ENCODE peak calls at places on chromosomes 4 and X, in nine cellular contexts. Z is G401, N is H4, C is LoVo, W is non-pigmented ciliary epithelial cell, M is SHP77 treated with DMSO at 0.1 percent for 48 hours, R is Kasumi-1, P is type B pancreatic cell, X is mucosa of gallbladder. H is an unnamed sample.

GRCh38 chrX:11953615-11954014 is 184.7 kb upstream of the FRMPD4 start:
- DNase-seq in Z (no peak), N (no peak), C (no peak), W (peak), M (no peak), R (no peak), P (no peak), X (no peak), H (peak)

GRCh38 chr4:20456416-20456815 is 204.7 kb downstream of the SLIT2 start:
- DNase-seq in Z (no peak), N (no peak), C (no peak), W (no peak), M (no peak), R (no peak), P (no peak), X (no peak), H (no peak)

GRCh38 chrX:103175944-103176753 is 38.8 kb upstream of the BEX4 start:
- DNase-seq in Z (peak), N (peak), C (peak), W (no peak), M (no peak), R (peak), P (no peak), X (peak), H (peak)

GRCh38 chrX:147069926-147070325 is 255.4 kb upstream of the CXorf51A start:
- DNase-seq in Z (no peak), N (peak), C (no peak), W (no peak), M (no peak), R (no peak), P (no peak), X (no peak), H (no peak)

GRCh38 chrX:140510306-140510676 is 5.4 kb upstream of the SOX3 start:
- DNase-seq in Z (no peak), N (no peak), C (no peak), W (no peak), M (no peak), R (no peak), P (no peak), X (no peak), H (no peak)

GRCh38 chrX:46953597-46953996 is 41.4 kb downstream of the JADE3 start:
- DNase-seq in Z (no peak), N (no peak), C (peak), W (no peak), M (no peak), R (peak), P (no peak), X (no peak), H (no peak)

GRCh38 chr4:70564033-70564432 is 28.0 kb upstream of the AMBN start:
- DNase-seq in Z (no peak), N (no peak), C (no peak), W (no peak), M (peak), R (no peak), P (no peak), X (peak), H (no peak)

GRCh38 chr4:87235020-87235671 is 14.7 kb upstream of the KLHL8 start:
- DNase-seq in Z (peak), N (no peak), C (no peak), W (no peak), M (no peak), R (no peak), P (no peak), X (no peak), H (no peak)

GRCh38 chrX:116873678-116874077 is 410.9 kb upstream of the CT83 start:
- DNase-seq in Z (no peak), N (peak), C (no peak), W (no peak), M (no peak), R (no peak), P (no peak), X (no peak), H (peak)

GRCh38 chrX:140572724-140573123 is 67.9 kb upstream of the SOX3 start:
- DNase-seq in Z (peak), N (peak), C (peak), W (peak), M (no peak), R (peak), P (no peak), X (peak), H (peak)

GRCh38 chr4:54837576-54838140 is 179.9 kb downstream of the KIT start:
- DNase-seq in Z (no peak), N (no peak), C (no peak), W (no peak), M (no peak), R (no peak), P (no peak), X (no peak), H (peak)

GRCh38 chr4:30836231-30836630 is 116.1 kb downstream of the PCDH7 start:
- DNase-seq in Z (no peak), N (no peak), C (no peak), W (no peak), M (no peak), R (no peak), P (no peak), X (no peak), H (no peak)

GRCh38 chrX:17725176-17725575 is 12.1 kb upstream of the SCML1 start:
- DNase-seq in Z (no peak), N (no peak), C (no peak), W (no peak), M (no peak), R (no peak), P (no peak), X (no peak), H (no peak)

GRCh38 chr4:139986621-139987510 is 167.1 kb downstream of the MAML3 start:
- DNase-seq in Z (peak), N (no peak), C (no peak), W (no peak), M (no peak), R (no peak), P (no peak), X (no peak), H (peak)

GRCh38 chr4:177051473-177052060 is 258.1 kb upstream of the NEIL3 start:
- DNase-seq in Z (peak), N (peak), C (no peak), W (no peak), M (peak), R (peak), P (no peak), X (peak), H (no peak)

GRCh38 chr4:169225058-169225751 is 45.6 kb downstream of the SH3RF1 start:
- DNase-seq in Z (no peak), N (peak), C (peak), W (peak), M (no peak), R (peak), P (no peak), X (no peak), H (peak)

GRCh38 chr4:78018271-78019049 is 38.7 kb upstream of the FRAS1 start:
- DNase-seq in Z (no peak), N (no peak), C (no peak), W (no peak), M (no peak), R (no peak), P (no peak), X (no peak), H (no peak)

GRCh38 chrX:39972340-39972739 is 125.4 kb downstream of the BCOR start:
- DNase-seq in Z (no peak), N (no peak), C (no peak), W (no peak), M (no peak), R (no peak), P (no peak), X (no peak), H (no peak)

GRCh38 chr4:187547281-187547680 is 448.3 kb upstream of the ZFP42 start:
- DNase-seq in Z (no peak), N (no peak), C (no peak), W (no peak), M (no peak), R (no peak), P (no peak), X (no peak), H (no peak)

GRCh38 chr4:101040776-101041175 is 306.6 kb downstream of the PPP3CA start:
- DNase-seq in Z (no peak), N (no peak), C (no peak), W (no peak), M (no peak), R (no peak), P (no peak), X (no peak), H (no peak)

GRCh38 chrX:146454363-146454762 is 355.2 kb upstream of the CXorf51B start:
- DNase-seq in Z (no peak), N (no peak), C (no peak), W (no peak), M (no peak), R (no peak), P (no peak), X (no peak), H (no peak)

GRCh38 chr4:144595681-144596080 is 50.3 kb upstream of the HHIP start:
- DNase-seq in Z (no peak), N (no peak), C (no peak), W (no peak), M (no peak), R (no peak), P (no peak), X (no peak), H (no peak)

GRCh38 chr4:152935661-152936445 is at the start of gene FHDC1:
- DNase-seq in Z (peak), N (no peak), C (peak), W (no peak), M (peak), R (peak), P (peak), X (peak), H (no peak)

H was measured in COLO829.